ENCODE peak calls at places on chromosome 15, in ten cellular contexts. One of them, this sample, is unnamed.

GRCh38 chr15:74200394-74200793 is 2.2 kb downstream of the STRA6 start:
- DNase-seq in fibroblast of lung: peak; percentile 79
- DNase-seq in adrenal gland: peak; percentile 77
- DNase-seq in HepG2: no peak
- DNase-seq in ovary: no peak
- DNase-seq in upper lobe of right lung: no peak
- DNase-seq in keratinocyte: peak; percentile 66
- DNase-seq in mesendoderm: no peak
- DNase-seq in esophagus squamous epithelium: no peak
- DNase-seq in IMR-90: peak; percentile 76
- DNase-seq in this sample: peak; percentile 17

GRCh38 chr15:86164222-86164898 is 84.7 kb downstream of the AGBL1 start:
- DNase-seq in IMR-90: no peak
- DNase-seq in HepG2: no peak
- DNase-seq in adrenal gland: peak; percentile 60
- DNase-seq in keratinocyte: no peak
- DNase-seq in mesendoderm: no peak
- DNase-seq in upper lobe of right lung: no peak
- DNase-seq in ovary: no peak
- DNase-seq in esophagus squamous epithelium: no peak
- DNase-seq in fibroblast of lung: peak; percentile 72
- DNase-seq in this sample: no peak

GRCh38 chr15:25177955-25178801 is 223.4 kb downstream of the SNRPN start:
- DNase-seq in upper lobe of right lung: peak; percentile 56
- DNase-seq in fibroblast of lung: no peak
- DNase-seq in ovary: no peak
- DNase-seq in esophagus squamous epithelium: no peak
- DNase-seq in HepG2: no peak
- DNase-seq in mesendoderm: no peak
- DNase-seq in adrenal gland: no peak
- DNase-seq in IMR-90: no peak
- DNase-seq in keratinocyte: no peak
- DNase-seq in this sample: no peak

GRCh38 chr15:40183636-40184463 is 23.0 kb downstream of the BUB1B start:
- DNase-seq in keratinocyte: no peak
- DNase-seq in mesendoderm: no peak
- DNase-seq in ovary: no peak
- DNase-seq in upper lobe of right lung: no peak
- DNase-seq in esophagus squamous epithelium: no peak
- DNase-seq in adrenal gland: no peak
- DNase-seq in fibroblast of lung: no peak
- DNase-seq in IMR-90: no peak
- DNase-seq in HepG2: no peak
- DNase-seq in this sample: no peak

GRCh38 chr15:80404719-80405553 is 754 bp downstream of the ARNT2 start:
- DNase-seq in fibroblast of lung: peak; percentile 36
- DNase-seq in IMR-90: peak; percentile 35
- DNase-seq in ovary: peak; percentile 60
- DNase-seq in adrenal gland: peak; percentile 54
- DNase-seq in HepG2: no peak
- DNase-seq in keratinocyte: no peak
- DNase-seq in mesendoderm: peak; percentile 50
- DNase-seq in esophagus squamous epithelium: no peak
- DNase-seq in upper lobe of right lung: peak; percentile 68
- DNase-seq in this sample: no peak

GRCh38 chr15:77346637-77347036 is 73.3 kb downstream of the PEAK1 start:
- DNase-seq in HepG2: peak; percentile 6
- DNase-seq in upper lobe of right lung: no peak
- DNase-seq in esophagus squamous epithelium: no peak
- DNase-seq in fibroblast of lung: no peak
- DNase-seq in IMR-90: no peak
- DNase-seq in adrenal gland: no peak
- DNase-seq in keratinocyte: no peak
- DNase-seq in ovary: no peak
- DNase-seq in mesendoderm: no peak
- DNase-seq in this sample: no peak

GRCh38 chr15:74216949-74217348 is 14.4 kb upstream of the STRA6 start:
- DNase-seq in keratinocyte: no peak
- DNase-seq in mesendoderm: no peak
- DNase-seq in fibroblast of lung: no peak
- DNase-seq in IMR-90: no peak
- DNase-seq in esophagus squamous epithelium: no peak
- DNase-seq in HepG2: no peak
- DNase-seq in ovary: no peak
- DNase-seq in upper lobe of right lung: no peak
- DNase-seq in adrenal gland: no peak
- DNase-seq in this sample: no peak

GRCh38 chr15:77027697-77028450 is 32.9 kb downstream of the PSTPIP1 start:
- DNase-seq in ovary: peak; percentile 62
- DNase-seq in upper lobe of right lung: peak; percentile 57
- DNase-seq in IMR-90: no peak
- DNase-seq in mesendoderm: peak; percentile 43
- DNase-seq in fibroblast of lung: peak; percentile 20
- DNase-seq in keratinocyte: no peak
- DNase-seq in adrenal gland: peak; percentile 51
- DNase-seq in esophagus squamous epithelium: no peak
- DNase-seq in HepG2: no peak
- DNase-seq in this sample: peak; percentile 18

GRCh38 chr15:92101706-92102434 is 248.4 kb downstream of the SLCO3A1 start:
- DNase-seq in upper lobe of right lung: no peak
- DNase-seq in mesendoderm: no peak
- DNase-seq in keratinocyte: no peak
- DNase-seq in IMR-90: no peak
- DNase-seq in ovary: no peak
- DNase-seq in adrenal gland: no peak
- DNase-seq in fibroblast of lung: no peak
- DNase-seq in esophagus squamous epithelium: no peak
- DNase-seq in HepG2: no peak
- DNase-seq in this sample: no peak

GRCh38 chr15:99989095-99989494 is 255.9 kb upstream of the LYSMD4 start:
- DNase-seq in ovary: no peak
- DNase-seq in esophagus squamous epithelium: no peak
- DNase-seq in adrenal gland: no peak
- DNase-seq in mesendoderm: no peak
- DNase-seq in HepG2: no peak
- DNase-seq in upper lobe of right lung: peak; percentile 50
- DNase-seq in IMR-90: no peak
- DNase-seq in fibroblast of lung: no peak
- DNase-seq in keratinocyte: no peak
- DNase-seq in this sample: no peak

GRCh38 chr15:87874896-87875661 is 381.5 kb downstream of the NTRK3 start:
- DNase-seq in IMR-90: peak; percentile 65
- DNase-seq in ovary: no peak
- DNase-seq in keratinocyte: no peak
- DNase-seq in upper lobe of right lung: no peak
- DNase-seq in fibroblast of lung: peak; percentile 81
- DNase-seq in HepG2: no peak
- DNase-seq in esophagus squamous epithelium: no peak
- DNase-seq in mesendoderm: no peak
- DNase-seq in adrenal gland: no peak
- DNase-seq in this sample: no peak

GRCh38 chr15:60829416-60829815 is 350.5 kb upstream of the ICE2 start:
- DNase-seq in IMR-90: no peak
- DNase-seq in upper lobe of right lung: no peak
- DNase-seq in fibroblast of lung: no peak
- DNase-seq in keratinocyte: no peak
- DNase-seq in HepG2: no peak
- DNase-seq in ovary: no peak
- DNase-seq in esophagus squamous epithelium: no peak
- DNase-seq in mesendoderm: peak; percentile 28
- DNase-seq in adrenal gland: no peak
- DNase-seq in this sample: no peak

GRCh38 chr15:100635406-100636071 is 33.1 kb downstream of the ASB7 start:
- DNase-seq in IMR-90: no peak
- DNase-seq in upper lobe of right lung: no peak
- DNase-seq in esophagus squamous epithelium: no peak
- DNase-seq in fibroblast of lung: no peak
- DNase-seq in keratinocyte: no peak
- DNase-seq in HepG2: no peak
- DNase-seq in adrenal gland: no peak
- DNase-seq in ovary: no peak
- DNase-seq in mesendoderm: peak; percentile 80
- DNase-seq in this sample: peak; percentile 25

GRCh38 chr15:85100186-85100937 is 118.7 kb downstream of the PDE8A start:
- DNase-seq in adrenal gland: no peak
- DNase-seq in keratinocyte: no peak
- DNase-seq in IMR-90: peak; percentile 8
- DNase-seq in esophagus squamous epithelium: no peak
- DNase-seq in fibroblast of lung: peak; percentile 8
- DNase-seq in upper lobe of right lung: peak; percentile 92
- DNase-seq in HepG2: no peak
- DNase-seq in ovary: no peak
- DNase-seq in mesendoderm: no peak
- DNase-seq in this sample: no peak

GRCh38 chr15:45121020-45121419 is 6.9 kb downstream of the DUOXA2 start:
- DNase-seq in fibroblast of lung: no peak
- DNase-seq in ovary: no peak
- DNase-seq in upper lobe of right lung: no peak
- DNase-seq in adrenal gland: no peak
- DNase-seq in mesendoderm: no peak
- DNase-seq in IMR-90: no peak
- DNase-seq in HepG2: no peak
- DNase-seq in keratinocyte: no peak
- DNase-seq in esophagus squamous epithelium: no peak
- DNase-seq in this sample: no peak

GRCh38 chr15:49361370-49361769 is 61.7 kb upstream of the FGF7 start:
- DNase-seq in fibroblast of lung: no peak
- DNase-seq in esophagus squamous epithelium: no peak
- DNase-seq in IMR-90: no peak
- DNase-seq in ovary: no peak
- DNase-seq in keratinocyte: no peak
- DNase-seq in mesendoderm: no peak
- DNase-seq in upper lobe of right lung: no peak
- DNase-seq in adrenal gland: no peak
- DNase-seq in HepG2: no peak
- DNase-seq in this sample: no peak

GRCh38 chr15:89860851-89861360 is 32.9 kb downstream of the AP3S2 start:
- DNase-seq in adrenal gland: no peak
- DNase-seq in IMR-90: no peak
- DNase-seq in ovary: no peak
- DNase-seq in fibroblast of lung: no peak
- DNase-seq in HepG2: no peak
- DNase-seq in esophagus squamous epithelium: no peak
- DNase-seq in mesendoderm: no peak
- DNase-seq in upper lobe of right lung: no peak
- DNase-seq in keratinocyte: no peak
- DNase-seq in this sample: no peak

DNA sequence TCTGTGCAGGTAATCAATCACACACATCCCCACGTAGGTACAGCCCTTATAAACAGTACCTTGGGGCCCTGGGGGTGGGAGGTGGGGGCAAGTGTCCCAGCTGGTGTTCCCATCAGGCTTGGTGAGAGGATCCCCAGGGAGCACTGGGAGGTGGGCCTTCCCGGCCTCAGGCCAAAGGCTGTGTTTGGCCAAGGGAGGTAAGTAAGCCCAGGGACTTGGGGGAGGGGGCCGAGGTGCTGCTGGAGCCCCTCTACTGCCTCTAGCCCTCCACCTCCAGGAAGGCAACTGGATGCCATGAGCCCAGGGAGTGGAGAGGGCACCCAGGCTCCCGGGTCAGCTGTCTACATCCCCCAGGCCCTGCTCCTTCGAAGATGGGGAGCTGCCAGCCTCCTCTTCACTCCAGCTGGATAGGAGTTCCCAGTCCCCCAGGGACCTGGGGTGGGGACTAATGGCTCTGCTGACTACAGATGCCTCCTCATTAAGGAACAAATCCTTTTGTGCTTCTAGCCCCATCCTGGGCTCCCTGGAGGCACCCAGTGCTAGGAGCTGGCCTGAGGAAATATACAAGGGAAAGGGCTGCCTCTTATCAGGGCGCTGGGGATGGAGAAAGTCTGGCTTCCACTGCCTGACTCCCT is 33.1 kb downstream of the RNU5B-1 start:
- DNase-seq in ovary: no peak
- DNase-seq in upper lobe of right lung: no peak
- DNase-seq in mesendoderm: no peak
- DNase-seq in IMR-90: no peak
- DNase-seq in esophagus squamous epithelium: no peak
- DNase-seq in adrenal gland: no peak
- DNase-seq in keratinocyte: no peak
- DNase-seq in HepG2: no peak
- DNase-seq in fibroblast of lung: no peak
- DNase-seq in this sample: no peak
- H3K4me1 ChIP-seq in ovary: no peaks in the 10 kb centered on the region
- H3K4me1 ChIP-seq in upper lobe of right lung: no peaks in the 10 kb centered on the region
- H3K4me1 ChIP-seq in mesendoderm: peaks cover 25% of the 10 kb centered on the region
- H3K4me1 ChIP-seq in IMR-90: no peaks in the 10 kb centered on the region
- H3K4me1 ChIP-seq in esophagus squamous epithelium: no peaks in the 10 kb centered on the region
- H3K4me1 ChIP-seq in adrenal gland: no peaks in the 10 kb centered on the region
- H3K4me1 ChIP-seq in keratinocyte: no peaks in the 10 kb centered on the region
- H3K4me1 ChIP-seq in HepG2: peaks cover 21% of the 10 kb centered on the region
- H3K4me1 ChIP-seq in fibroblast of lung: no peaks in the 10 kb centered on the region
- H3K4me1 ChIP-seq in this sample: peaks cover 4% of the 10 kb centered on the region

GRCh38 chr15:58458076-58458475 is 26.3 kb downstream of the LIPC start:
- DNase-seq in HepG2: peak; percentile 80
- DNase-seq in mesendoderm: no peak
- DNase-seq in IMR-90: no peak
- DNase-seq in keratinocyte: no peak
- DNase-seq in ovary: no peak
- DNase-seq in upper lobe of right lung: no peak
- DNase-seq in fibroblast of lung: no peak
- DNase-seq in esophagus squamous epithelium: no peak
- DNase-seq in adrenal gland: no peak
- DNase-seq in this sample: peak; percentile 81
- H3K4me1 ChIP-seq in HepG2: peaks cover 72% of the 10 kb centered on the region
- H3K4me1 ChIP-seq in mesendoderm: no peaks in the 10 kb centered on the region
- H3K4me1 ChIP-seq in IMR-90: peaks cover 9% of the 10 kb centered on the region
- H3K4me1 ChIP-seq in keratinocyte: peaks cover 24% of the 10 kb centered on the region
- H3K4me1 ChIP-seq in ovary: no peaks in the 10 kb centered on the region
- H3K4me1 ChIP-seq in upper lobe of right lung: peaks cover 21% of the 10 kb centered on the region
- H3K4me1 ChIP-seq in fibroblast of lung: peaks cover 12% of the 10 kb centered on the region
- H3K4me1 ChIP-seq in esophagus squamous epithelium: peaks cover 16% of the 10 kb centered on the region
- H3K4me1 ChIP-seq in adrenal gland: peaks cover 4% of the 10 kb centered on the region
- H3K4me1 ChIP-seq in this sample: peaks cover 28% of the 10 kb centered on the region

DNA sequence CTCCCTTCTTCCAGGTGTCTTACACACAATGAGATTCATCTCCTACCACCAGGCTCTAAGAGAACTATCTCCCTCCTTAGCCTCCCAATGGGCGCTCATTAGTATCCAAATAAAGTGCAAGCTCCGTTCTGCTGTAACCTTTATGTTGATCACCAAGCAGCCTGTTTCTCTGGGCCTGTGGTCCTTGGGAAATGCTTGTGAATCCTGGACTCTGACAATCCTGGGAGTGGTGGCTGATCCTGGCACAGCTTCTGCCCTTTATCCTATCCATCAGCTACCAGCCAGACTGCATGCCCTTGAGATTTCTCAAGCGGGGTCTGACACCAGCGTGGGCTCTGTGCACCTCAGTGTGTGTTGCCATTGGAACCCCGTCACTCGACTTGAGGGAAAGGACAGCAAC is 26.1 kb upstream of the USP3 start:
- DNase-seq in esophagus squamous epithelium: no peak
- DNase-seq in adrenal gland: no peak
- DNase-seq in mesendoderm: no peak
- DNase-seq in IMR-90: no peak
- DNase-seq in HepG2: no peak
- DNase-seq in fibroblast of lung: no peak
- DNase-seq in keratinocyte: no peak
- DNase-seq in ovary: no peak
- DNase-seq in upper lobe of right lung: no peak
- DNase-seq in this sample: no peak
- H3K4me1 ChIP-seq in esophagus squamous epithelium: peaks cover 18% of the 10 kb centered on the region
- H3K4me1 ChIP-seq in adrenal gland: no peaks in the 10 kb centered on the region
- H3K4me1 ChIP-seq in mesendoderm: peaks cover 3% of the 10 kb centered on the region
- H3K4me1 ChIP-seq in IMR-90: peaks cover 37% of the 10 kb centered on the region
- H3K4me1 ChIP-seq in HepG2: peaks cover 98% of the 10 kb centered on the region
- H3K4me1 ChIP-seq in fibroblast of lung: peaks cover 47% of the 10 kb centered on the region
- H3K4me1 ChIP-seq in keratinocyte: peaks cover 8% of the 10 kb centered on the region
- H3K4me1 ChIP-seq in ovary: peaks cover 9% of the 10 kb centered on the region
- H3K4me1 ChIP-seq in upper lobe of right lung: peaks cover 29% of the 10 kb centered on the region
- H3K4me1 ChIP-seq in this sample: peaks cover 6% of the 10 kb centered on the region

GRCh38 chr15:31304074-31304648 is 22.5 kb upstream of the KLF13 start:
- DNase-seq in IMR-90: no peak
- DNase-seq in mesendoderm: no peak
- DNase-seq in upper lobe of right lung: peak; percentile 45
- DNase-seq in fibroblast of lung: no peak
- DNase-seq in keratinocyte: no peak
- DNase-seq in ovary: no peak
- DNase-seq in adrenal gland: peak; percentile 47
- DNase-seq in HepG2: no peak
- DNase-seq in esophagus squamous epithelium: no peak
- DNase-seq in this sample: no peak
- H3K4me1 ChIP-seq in IMR-90: no peaks in the 10 kb centered on the region
- H3K4me1 ChIP-seq in mesendoderm: peaks cover 9% of the 10 kb centered on the region
- H3K4me1 ChIP-seq in upper lobe of right lung: peaks cover 20% of the 10 kb centered on the region
- H3K4me1 ChIP-seq in fibroblast of lung: no peaks in the 10 kb centered on the region
- H3K4me1 ChIP-seq in keratinocyte: peaks cover 6% of the 10 kb centered on the region
- H3K4me1 ChIP-seq in ovary: no peaks in the 10 kb centered on the region
- H3K4me1 ChIP-seq in adrenal gland: no peaks in the 10 kb centered on the region
- H3K4me1 ChIP-seq in HepG2: peaks cover 80% of the 10 kb centered on the region
- H3K4me1 ChIP-seq in esophagus squamous epithelium: peaks cover 18% of the 10 kb centered on the region
- H3K4me1 ChIP-seq in this sample: no peaks in the 10 kb centered on the region

This sample was measured in endothelial cell of umbilical vein.